ENCODE peak calls at places on chromosomes 11 and 22, in four cellular contexts. W, F, P and B are unnamed samples.

GRCh38 chr11:83641511-83641910 is 355.3 kb upstream of the CCDC90B start:
- DNase-seq in W (no peak), F (peak; percentile 9), P (no peak), B (peak; percentile 90)

GRCh38 chr22:29011868-29012428 is 49.7 kb downstream of the C22orf31 start:
- DNase-seq in W (no peak), F (no peak), P (no peak), B (no peak)

GRCh38 chr11:131841028-131841427 is 470.6 kb downstream of the NTM start:
- DNase-seq in W (no peak), F (no peak), P (no peak), B (no peak)

GRCh38 chr22:38652858-38653257 is 3.3 kb downstream of the FAM227A start:
- DNase-seq in W (no peak), F (no peak), P (no peak), B (no peak)

GRCh38 chr22:49086606-49087157 is 741.0 kb downstream of the BRD1 start:
- DNase-seq in W (no peak), F (no peak), P (no peak), B (no peak)

GRCh38 chr11:57290288-57290687 is 34.5 kb downstream of the TNKS1BP1 start:
- DNase-seq in W (peak; percentile 76), F (peak; percentile 83), P (no peak), B (no peak)

GRCh38 chr11:73330569-73331093 is 22.6 kb downstream of the ARHGEF17 start:
- DNase-seq in W (no peak), F (peak; percentile 48), P (no peak), B (no peak)

GRCh38 chr11:17719940-17720795 is 797 bp downstream of the MYOD1 start:
- DNase-seq in W (peak; percentile 19), F (peak; percentile 38), P (no peak), B (no peak)

GRCh38 chr11:66100272-66101037 is 30.4 kb downstream of the PACS1 start:
- DNase-seq in W (peak; percentile 36), F (peak; percentile 50), P (peak; percentile 59), B (no peak)

GRCh38 chr22:47043835-47044721 is 281.6 kb downstream of the TBC1D22A start:
- DNase-seq in W (peak; percentile 66), F (peak; percentile 71), P (peak; percentile 32), B (peak; percentile 16)

GRCh38 chr11:78370406-78371172 is 47.0 kb downstream of the GAB2 start:
- DNase-seq in W (no peak), F (no peak), P (no peak), B (no peak)

GRCh38 chr11:66595245-66595904 is 2.4 kb downstream of the CCS start:
- DNase-seq in W (peak; percentile 38), F (peak; percentile 57), P (no peak), B (no peak)

GRCh38 chr22:42646569-42647525 is 2.3 kb downstream of the CYB5R3 start:
- DNase-seq in W (peak; percentile 9), F (peak; percentile 35), P (no peak), B (no peak)

GRCh38 chr11:10908215-10908990 is 50.5 kb upstream of the ZBED5 start:
- DNase-seq in W (peak; percentile 98), F (peak; percentile 98), P (no peak), B (no peak)

GRCh38 chr22:22526125-22526912 is 6.2 kb upstream of the ZNF280A start:
- DNase-seq in W (no peak), F (no peak), P (no peak), B (no peak)

GRCh38 chr11:19173964-19174638 is 27.7 kb downstream of the CSRP3 start:
- DNase-seq in W (no peak), F (no peak), P (no peak), B (no peak)

GRCh38 chr11:78583889-78584288 is 9.2 kb upstream of the NARS2 start:
- DNase-seq in W (no peak), F (no peak), P (no peak), B (no peak)

GRCh38 chr22:41732096-41732772 is 32.9 kb downstream of the MEI1 start:
- DNase-seq in W (no peak), F (no peak), P (no peak), B (no peak)

GRCh38 chr22:50015451-50016307 is 3.1 kb upstream of the IL17REL start:
- DNase-seq in W (no peak), F (no peak), P (no peak), B (no peak)

GRCh38 chr11:47961383-47961782 is 19.0 kb upstream of the PTPRJ start:
- DNase-seq in W (no peak), F (no peak), P (no peak), B (no peak)

GRCh38 chr22:41648431-41648830 is 27.3 kb downstream of the XRCC6 start:
- DNase-seq in W (no peak), F (no peak), P (no peak), B (no peak)

GRCh38 chr11:70892889-70893288 is 359.5 kb downstream of the SHANK2 start:
- DNase-seq in W (no peak), F (no peak), P (no peak), B (no peak)

GRCh38 chr11:64878223-64878493 is 263 bp downstream of the EHD1 start:
- DNase-seq in W (no peak), F (no peak), P (no peak), B (no peak)

GRCh38 chr11:66419825-66420224 is 1.0 kb upstream of the NPAS4 start:
- DNase-seq in W (no peak), F (no peak), P (no peak), B (no peak)

GRCh38 chr11:64139045-64139444 is 26.9 kb downstream of the MACROD1 start:
- DNase-seq in W (no peak), F (no peak), P (no peak), B (no peak)

GRCh38 chr22:43185860-43186261 is 1.1 kb downstream of the TTLL12 start:
- DNase-seq in W (no peak), F (peak; percentile 24), P (peak; percentile 33), B (no peak)

GRCh38 chr11:2534131-2534956 is 89.5 kb downstream of the KCNQ1 start:
- DNase-seq in W (no peak), F (peak; percentile 11), P (no peak), B (no peak)

GRCh38 chr11:8808226-8808585 is 102.8 kb upstream of the AKIP1 start:
- DNase-seq in W (no peak), F (no peak), P (no peak), B (no peak)

GRCh38 chr22:36577019-36577418 is 48.1 kb upstream of the EIF3D start:
- DNase-seq in W (peak; percentile 94), F (peak; percentile 96), P (no peak), B (no peak)

GRCh38 chr22:17727244-17727892 is 46.9 kb downstream of the BID start:
- DNase-seq in W (no peak), F (no peak), P (no peak), B (no peak)

GRCh38 chr11:113529606-113530005 is 54.4 kb upstream of the DRD2 start:
- DNase-seq in W (no peak), F (no peak), P (no peak), B (no peak)

GRCh38 chr22:24996420-24996952 is 44.0 kb downstream of the KIAA1671 start:
- DNase-seq in W (peak; percentile 64), F (peak; percentile 66), P (no peak), B (no peak)

GRCh38 chr11:14973621-14974020 is 1.5 kb upstream of the CALCA start:
- DNase-seq in W (peak; percentile 6), F (peak; percentile 15), P (no peak), B (no peak)

GRCh38 chr22:48953103-48953720 is 874.5 kb downstream of the BRD1 start:
- DNase-seq in W (no peak), F (no peak), P (no peak), B (no peak)

GRCh38 chr11:19232910-19233503 is 7.7 kb downstream of the E2F8 start:
- DNase-seq in W (peak; percentile 92), F (peak; percentile 94), P (no peak), B (no peak)

GRCh38 chr11:29282088-29282487 is 734.7 kb downstream of the KCNA4 start:
- DNase-seq in W (peak; percentile 98), F (peak; percentile 98), P (no peak), B (no peak)

GRCh38 chr11:61445535-61445934 is 15.6 kb downstream of the SDHAF2 start:
- DNase-seq in W (no peak), F (no peak), P (no peak), B (no peak)
- H3K9ac ChIP-seq in W (peak overlapping the region; percentile 16), F (no peak overlapping the region), P (no peak overlapping the region), B (no peak overlapping the region)

GRCh38 chr11:280762-281485 is 2.7 kb downstream of the NLRP6 start:
- DNase-seq in W (no peak), F (no peak), P (no peak), B (no peak)
- TF ChIP-seq EZH2 in W (peak; percentile 94), F (peak; percentile 85), P (no peak), B (peak; percentile 42)

GRCh38 chr11:111540921-111541208 is 345 bp downstream of the LAYN start:
- DNase-seq in W (no peak), F (no peak), P (no peak), B (no peak)
- H3K9ac ChIP-seq in W (peak overlapping the region; percentile 90), F (peak overlapping the region; percentile 86), P (no peak overlapping the region), B (peak overlapping the region; percentile 54)

GRCh38 chr11:45665206-45665932 is at the start of gene CHST1:
- DNase-seq in W (peak; percentile 2), F (peak; percentile 32), P (peak; percentile 59), B (no peak)
- TF ChIP-seq EZH2 in W (no peak), F (peak; percentile 17), P (no peak), B (no peak)

DNA sequence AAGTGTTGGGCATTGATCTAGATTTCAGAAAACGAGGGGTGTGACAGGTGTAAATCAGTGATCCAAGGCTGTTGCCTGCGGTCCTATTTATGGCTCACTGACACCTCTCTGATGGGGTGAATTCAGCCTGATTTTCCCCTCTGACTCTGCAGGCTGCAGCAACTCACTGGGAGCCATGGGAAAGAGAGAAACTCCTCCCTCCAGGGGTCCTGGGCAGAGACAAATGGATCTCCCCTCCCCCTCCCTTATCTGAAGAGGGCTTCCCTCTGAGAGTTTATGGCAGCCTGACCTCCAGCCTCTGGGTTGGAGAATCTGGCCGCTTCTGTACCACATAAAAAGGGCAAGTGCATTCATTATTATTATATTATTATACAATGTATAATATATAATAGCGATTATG is 1.8 kb upstream of the PKNOX2 start:
- DNase-seq in W (no peak), F (no peak), P (no peak), B (no peak)
- H3K9ac ChIP-seq in W (no peak overlapping the region), F (no peak overlapping the region), P (no peak overlapping the region), B (no peak overlapping the region)

GRCh38 chr11:31805037-31805628 is 6.0 kb downstream of the PAX6 start:
- DNase-seq in W (peak; percentile 45), F (peak; percentile 52), P (no peak), B (no peak)
- TF ChIP-seq EZH2 in W (peak; percentile 19), F (no peak), P (no peak), B (no peak)

GRCh38 chr11:107408762-107409200 is 48.8 kb downstream of the CWF19L2 start:
- DNase-seq in W (no peak), F (no peak), P (no peak), B (no peak)

GRCh38 chr11:107413352-107413751 is 44.3 kb downstream of the CWF19L2 start:
- DNase-seq in W (no peak), F (no peak), P (no peak), B (no peak)
- H3K9ac ChIP-seq in W (no peak overlapping the region), F (no peak overlapping the region), P (no peak overlapping the region), B (no peak overlapping the region)